ENCODE peak calls at places on chromosomes 6 and 20, in seven cellular contexts. V is H1, M is mesendoderm, X is neuronal stem cell, G is H9, W is trophoblast cell, F is mesenchymal stem cell. C is an unnamed sample.

GRCh38 chr6:56024931-56025330 is 149.5 kb upstream of the BMP5 start:
- DNase-seq in V (no peak), G (no peak), F (no peak), M (no peak), W (peak), X (no peak), C (no peak)

GRCh38 chr6:17638212-17638611 is 38.1 kb downstream of the FAM8A1 start:
- DNase-seq in V (no peak), X (no peak), G (no peak), F (no peak), W (no peak), M (no peak), C (peak)

GRCh38 chr6:73309784-73310502 is 44.1 kb downstream of the DPPA5 start:
- DNase-seq in G (peak), F (peak), M (peak), W (peak), X (peak), V (no peak), C (peak)

GRCh38 chr6:150272264-150272975 is 96.4 kb upstream of the IYD start:
- DNase-seq in M (no peak), G (no peak), V (no peak), X (no peak), W (peak), F (no peak), C (no peak)

GRCh38 chr6:14211596-14211961 is 94.0 kb downstream of the CD83 start:
- DNase-seq in M (peak), V (peak), X (peak), F (peak), W (no peak), G (peak), C (peak)

GRCh38 chr20:33450867-33451266 is 7.3 kb upstream of the SNTA1 start:
- DNase-seq in V (no peak), W (peak), X (no peak), G (no peak), F (no peak), M (no peak), C (peak)

GRCh38 chr6:169288591-169288990 is 34.9 kb upstream of the THBS2 start:
- DNase-seq in X (no peak), F (no peak), V (no peak), W (no peak), M (no peak), G (no peak), C (peak)

GRCh38 chr20:32506721-32507120 is 78.4 kb downstream of the NOL4L start:
- DNase-seq in V (no peak), X (no peak), F (no peak), W (no peak), M (peak), G (peak), C (no peak)

GRCh38 chr6:158626360-158627167 is 18.0 kb downstream of the DYNLT1 start:
- DNase-seq in F (no peak), M (no peak), G (no peak), V (no peak), X (no peak), W (no peak), C (no peak)

GRCh38 chr6:158649289-158650143 is at the start of gene SYTL3:
- DNase-seq in V (no peak), G (no peak), X (no peak), W (peak), F (peak), M (no peak), C (peak)

GRCh38 chr6:31419842-31420241 is 16.4 kb downstream of the MICA start:
- DNase-seq in W (no peak), F (no peak), G (no peak), X (no peak), M (no peak), V (no peak), C (no peak)

GRCh38 chr20:50379049-50379990 is 130.9 kb upstream of the PTPN1 start:
- DNase-seq in W (peak), F (peak), M (no peak), G (no peak), X (no peak), V (no peak), C (peak)

GRCh38 chr6:43301081-43301870 is 3.2 kb downstream of the SLC22A7 start:
- DNase-seq in F (no peak), M (no peak), G (no peak), V (no peak), X (no peak), W (no peak), C (no peak)

GRCh38 chr20:16115891-16116577 is 457.2 kb downstream of the KIF16B start:
- DNase-seq in G (no peak), F (no peak), X (no peak), V (no peak), W (no peak), M (peak), C (no peak)

GRCh38 chr6:44657201-44657824 is 269.8 kb downstream of the CDC5L start:
- DNase-seq in V (no peak), X (no peak), M (no peak), F (peak), W (no peak), G (no peak), C (peak)

GRCh38 chr20:24138951-24139350 is 150.4 kb upstream of the GGTLC1 start:
- DNase-seq in F (no peak), X (no peak), W (no peak), G (no peak), M (no peak), V (no peak), C (no peak)

GRCh38 chr20:11222243-11222642 is 548.4 kb upstream of the JAG1 start:
- DNase-seq in V (no peak), G (no peak), X (no peak), M (no peak), F (no peak), W (no peak), C (no peak)
- H2AK5ac ChIP-seq in V (no peak), G (no peak), X (no peak), M (no peak), F (no peak), W (no peak), C (no peak)

DNA sequence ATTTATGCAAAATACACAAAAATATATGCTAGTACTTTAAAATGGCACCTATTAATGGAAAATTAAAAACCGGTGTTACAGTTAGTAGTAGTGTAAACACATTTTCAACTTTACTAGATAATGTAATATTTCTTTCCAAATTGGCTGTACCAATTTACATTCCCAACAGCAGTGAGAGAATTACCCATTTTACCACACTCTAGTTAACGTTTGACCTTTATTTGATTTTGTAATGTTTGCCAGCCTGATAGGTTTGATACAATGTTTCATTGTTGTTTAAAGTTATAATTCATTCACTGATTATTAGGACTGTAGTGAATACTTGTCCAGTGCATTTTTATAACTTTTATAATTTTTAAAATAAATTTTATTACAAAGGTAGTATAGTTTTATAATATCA is 182.1 kb downstream of the EYA4 start:
- DNase-seq in F (no peak), V (no peak), W (no peak), M (no peak), X (no peak), G (no peak), C (no peak)
- H2AK5ac ChIP-seq in F (no peak), V (no peak), W (no peak), M (no peak), X (no peak), G (no peak), C (no peak)

DNA sequence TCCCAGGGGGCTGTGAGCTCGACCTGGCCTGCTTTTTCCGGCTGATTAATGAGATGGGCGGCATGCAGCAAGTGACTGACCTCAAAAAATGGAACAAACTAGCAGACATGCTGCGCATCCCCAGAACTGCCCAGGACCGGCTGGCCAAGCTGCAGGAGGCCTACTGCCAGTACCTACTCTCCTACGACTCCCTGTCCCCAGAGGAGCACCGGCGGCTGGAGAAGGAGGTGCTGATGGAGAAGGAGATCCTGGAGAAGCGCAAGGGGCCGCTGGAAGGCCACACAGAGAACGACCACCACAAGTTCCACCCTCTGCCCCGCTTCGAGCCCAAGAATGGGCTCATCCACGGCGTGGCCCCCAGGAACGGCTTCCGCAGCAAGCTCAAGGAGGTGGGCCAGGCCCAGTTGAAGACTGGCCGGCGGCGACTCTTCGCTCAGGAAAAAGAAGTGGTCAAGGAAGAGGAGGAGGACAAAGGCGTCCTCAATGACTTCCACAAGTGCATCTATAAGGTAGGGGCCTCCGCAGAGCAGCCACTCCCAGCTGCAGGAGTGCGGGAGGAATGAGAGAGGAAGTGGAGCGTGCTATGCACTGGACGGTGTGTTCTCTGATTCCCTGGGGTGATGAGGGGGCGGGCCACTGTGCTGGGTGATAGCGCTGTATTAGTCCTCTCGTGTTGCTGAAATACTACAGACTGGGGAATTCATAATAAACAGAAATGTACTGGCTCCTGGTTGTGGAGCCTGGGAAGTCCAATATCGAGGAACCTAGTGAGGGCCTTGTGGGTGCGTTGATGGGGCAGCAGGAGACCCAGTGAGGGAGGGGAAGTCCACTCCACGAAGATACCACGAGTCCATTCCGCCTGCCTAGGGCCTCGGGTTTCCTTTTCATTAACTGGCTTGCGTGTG is 161.7 kb downstream of the DTNBP1 start:
- DNase-seq in G (no peak), F (no peak), V (no peak), W (no peak), M (no peak), X (no peak), C (no peak)
- H2AK5ac ChIP-seq in G (no peak), F (no peak), V (no peak), W (no peak), M (no peak), X (no peak), C (no peak)

DNA sequence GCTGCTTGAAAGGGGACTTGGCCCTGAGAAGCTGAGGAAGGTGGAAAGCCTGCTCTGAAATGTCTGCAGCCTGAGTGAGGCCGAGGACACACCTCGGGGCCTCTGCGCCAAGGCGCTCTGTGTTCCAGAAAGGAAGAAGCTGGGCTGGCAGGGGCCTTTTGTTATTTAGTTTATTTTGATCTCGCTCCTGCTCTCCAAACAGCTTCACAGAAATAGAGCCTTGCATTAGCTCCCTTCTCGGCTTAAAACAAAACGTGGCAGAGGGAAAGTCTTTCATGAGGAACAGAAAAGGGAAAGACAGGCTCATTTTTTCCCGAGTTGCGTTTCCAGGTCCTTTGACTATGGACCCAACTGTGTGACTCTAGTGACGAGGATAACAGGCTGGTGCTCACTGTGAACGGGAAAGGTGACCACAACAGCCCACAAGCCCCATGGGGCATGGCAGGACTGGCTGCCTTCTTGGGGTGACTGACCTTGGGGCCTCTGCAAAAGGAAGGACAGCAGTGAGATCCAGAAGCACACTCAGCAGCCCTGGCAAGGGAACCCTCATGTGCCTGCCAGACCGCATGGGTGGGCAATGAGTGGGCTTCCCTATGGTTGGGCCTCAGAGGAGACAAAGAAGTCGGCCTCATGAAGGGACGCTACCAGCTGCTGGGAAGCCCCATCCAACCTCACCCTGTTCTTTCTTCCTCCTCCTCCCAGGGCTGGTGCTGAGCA is 18.7 kb downstream of the LEMD2 start:
- DNase-seq in G (no peak), X (no peak), M (no peak), V (no peak), F (peak), W (no peak), C (no peak)
- H2AK5ac ChIP-seq in G (no peak), X (peak), M (no peak), V (peak), F (peak), W (peak), C (peak)

DNA sequence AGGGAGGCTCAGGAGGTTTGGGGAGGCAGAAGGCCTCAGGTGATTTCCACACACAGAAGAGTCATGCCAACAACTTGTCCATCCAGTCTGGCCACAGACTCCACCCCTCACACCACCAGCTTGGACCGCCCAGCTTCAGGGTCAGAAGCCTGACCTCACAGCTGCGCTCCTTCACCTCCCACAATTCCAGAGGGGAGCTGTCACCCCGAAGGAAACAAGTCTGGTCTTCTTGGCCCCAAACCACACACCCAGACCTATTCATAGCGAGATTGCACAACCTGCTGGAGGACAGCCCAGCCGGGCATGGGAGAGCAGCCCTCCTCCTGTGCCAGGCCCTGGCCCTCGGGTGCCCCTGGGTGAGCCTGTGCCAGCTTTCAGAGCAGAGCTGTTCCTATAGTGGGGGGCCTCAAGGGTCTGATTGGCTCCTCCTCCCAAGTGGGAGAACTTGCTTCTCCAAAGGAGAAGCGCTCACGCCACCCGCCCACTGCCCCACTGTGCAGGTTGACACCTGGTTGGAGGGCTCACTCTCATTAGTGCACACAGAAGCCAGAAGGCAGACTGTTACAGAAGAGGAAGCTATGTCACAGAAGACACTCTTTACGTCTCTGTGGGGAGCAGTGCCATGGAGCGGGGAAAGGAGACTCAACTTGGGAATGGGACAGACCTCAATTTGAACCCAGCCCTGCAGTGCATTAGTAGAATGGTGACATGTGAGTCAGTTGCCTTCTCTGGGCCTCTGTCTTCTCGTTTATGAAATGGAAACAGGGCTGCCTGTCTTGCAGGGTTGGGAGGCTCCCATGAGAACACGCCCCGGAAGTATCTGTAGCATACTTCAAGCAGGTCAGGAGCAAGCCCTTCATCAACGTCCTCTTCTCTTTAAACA is 128.8 kb downstream of the FOXO3 start:
- DNase-seq in M (no peak), F (peak), W (peak), G (no peak), V (no peak), X (no peak), C (peak)
- H2AK5ac ChIP-seq in M (no peak), F (no peak), W (peak), G (no peak), V (no peak), X (peak), C (peak)

DNA sequence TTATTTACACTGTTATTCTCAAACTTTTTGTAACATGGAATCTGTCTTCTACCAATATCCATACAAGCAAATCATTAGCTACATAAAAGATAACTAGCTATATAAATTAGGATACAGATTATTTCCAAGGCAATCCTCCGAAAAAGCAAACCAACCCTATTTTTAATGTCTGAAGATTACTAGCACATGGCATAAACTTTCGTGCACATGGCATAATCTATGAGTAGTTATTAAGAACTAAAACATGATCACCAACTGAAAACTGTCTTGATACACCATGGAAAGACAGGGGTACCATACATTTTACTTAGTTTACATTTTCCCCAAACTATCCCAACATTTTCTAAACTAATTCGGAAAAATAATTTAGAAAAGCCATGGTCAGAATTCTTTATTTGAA is 54.4 kb downstream of the CYP39A1 start:
- DNase-seq in X (no peak), W (no peak), V (no peak), M (no peak), F (no peak), G (no peak), C (no peak)
- H2AK5ac ChIP-seq in X (no peak), W (no peak), V (no peak), M (no peak), F (no peak), G (no peak), C (no peak)

GRCh38 chr20:53635189-53635588 is 41.5 kb upstream of the ZNF217 start:
- DNase-seq in X (no peak), G (no peak), W (no peak), V (no peak), F (no peak), M (no peak), C (no peak)
- H2AK5ac ChIP-seq in X (no peak), G (no peak), W (no peak), V (no peak), F (no peak), M (no peak), C (peak)